ENCODE peak calls at places on chromosomes 7 and 10, in ten cellular contexts. Q, X, Y, U, W, D, V, E, H and A are unnamed samples.

GRCh38 chr10:132387723-132388210 is 9.2 kb upstream of the PWWP2B start:
- DNase-seq in Y (peak; percentile 82), D (peak; percentile 74), U (peak; percentile 79), X (peak; percentile 79), V (peak; percentile 57), E (peak; percentile 57), Q (peak; percentile 79), W (peak; percentile 77), H (peak; percentile 4), A (peak; percentile 67)

GRCh38 chr7:37445064-37445723 is 3.5 kb downstream of the ELMO1 start:
- DNase-seq in Q (no peak), V (peak; percentile 94), X (no peak), W (no peak), Y (no peak), D (no peak), U (no peak), H (no peak), E (no peak), A (no peak)

GRCh38 chr7:68925241-68925640 is 673.0 kb upstream of the AUTS2 start:
- DNase-seq in X (no peak), W (no peak), Y (no peak), D (no peak), H (peak; percentile 98), V (no peak), Q (no peak), E (no peak), U (no peak), A (peak; percentile 82)

GRCh38 chr7:80806653-80807052 is 112.2 kb downstream of the SEMA3C start:
- DNase-seq in D (no peak), H (no peak), X (no peak), Q (no peak), V (no peak), U (no peak), W (no peak), E (no peak), Y (no peak), A (no peak)

GRCh38 chr7:25353744-25354143 is 125.5 kb upstream of the NPVF start:
- DNase-seq in X (no peak), V (no peak), Q (no peak), H (no peak), D (no peak), W (no peak), Y (no peak), U (no peak), E (no peak), A (no peak)

GRCh38 chr10:78552261-78552811 is 516.4 kb upstream of the ZMIZ1 start:
- DNase-seq in E (no peak), U (no peak), H (no peak), D (peak; percentile 63), Y (no peak), W (no peak), Q (no peak), X (peak; percentile 87), V (no peak), A (no peak)

GRCh38 chr10:58152698-58153263 is 114.9 kb downstream of the IPMK start:
- DNase-seq in U (no peak), W (peak; percentile 27), Q (peak; percentile 13), H (peak; percentile 4), X (no peak), D (peak; percentile 28), Y (peak; percentile 7), V (peak; percentile 48), E (no peak), A (peak; percentile 74)

GRCh38 chr7:79176859-79177477 is 276.5 kb downstream of the MAGI2 start:
- DNase-seq in V (peak; percentile 12), X (no peak), Y (no peak), H (peak; percentile 66), Q (no peak), W (no peak), D (no peak), E (no peak), U (no peak), A (peak; percentile 80)

GRCh38 chr10:125283191-125283590 is 122.8 kb upstream of the CTBP2 start:
- DNase-seq in Q (no peak), E (no peak), D (no peak), V (peak; percentile 10), H (no peak), X (no peak), W (no peak), Y (no peak), U (no peak), A (peak; percentile 48)

GRCh38 chr7:46993396-46993795 is 588.5 kb downstream of the TNS3 start:
- DNase-seq in U (no peak), D (no peak), E (no peak), Q (no peak), W (no peak), Y (no peak), X (no peak), V (peak; percentile 76), H (no peak), A (no peak)

GRCh38 chr7:74483402-74484336 is 30.0 kb downstream of the GTF2IRD1 start:
- DNase-seq in X (no peak), Q (no peak), V (peak; percentile 9), U (no peak), Y (no peak), D (no peak), H (peak; percentile 22), E (no peak), W (no peak), A (no peak)

GRCh38 chr10:74906631-74907030 is 80.2 kb downstream of the KAT6B start:
- DNase-seq in Y (no peak), V (no peak), X (no peak), H (no peak), Q (no peak), U (no peak), D (no peak), W (no peak), E (no peak), A (no peak)

GRCh38 chr10:118666350-118666749 is 70.9 kb upstream of the PRLHR start:
- DNase-seq in D (no peak), X (no peak), W (no peak), V (no peak), U (no peak), E (no peak), H (no peak), Y (no peak), Q (no peak), A (no peak)

GRCh38 chr10:35462491-35462934 is 126.2 kb downstream of the CCNY start:
- DNase-seq in H (no peak), Y (no peak), V (no peak), Q (no peak), X (no peak), D (no peak), W (no peak), U (no peak), E (no peak), A (peak; percentile 75)

GRCh38 chr7:56053379-56053778 is 1.8 kb downstream of the CCT6A start:
- DNase-seq in W (no peak), Q (no peak), D (no peak), X (no peak), V (no peak), H (no peak), E (no peak), Y (no peak), U (no peak), A (no peak)

GRCh38 chr7:44103941-44104879 is at the start of gene AEBP1:
- DNase-seq in Y (peak; percentile 33), U (no peak), V (no peak), E (no peak), H (no peak), X (peak; percentile 65), W (peak; percentile 51), Q (no peak), D (peak; percentile 66), A (peak; percentile 86)

GRCh38 chr7:46725838-46726237 is 804.8 kb upstream of the IGFBP3 start:
- DNase-seq in D (no peak), Y (no peak), H (no peak), U (no peak), Q (no peak), X (no peak), V (no peak), E (no peak), W (no peak), A (no peak)

GRCh38 chr7:23235688-23236280 is 10.8 kb upstream of the GPNMB start:
- DNase-seq in E (no peak), W (no peak), Y (no peak), X (no peak), V (no peak), D (no peak), H (no peak), Q (no peak), U (no peak), A (peak; percentile 68)

GRCh38 chr10:24722676-24723385 is 856 bp downstream of the ARHGAP21 start:
- DNase-seq in Y (peak; percentile 59), D (peak; percentile 82), H (peak; percentile 16), W (peak; percentile 69), X (peak; percentile 53), E (peak; percentile 16), U (peak; percentile 31), Q (peak; percentile 39), V (no peak), A (peak; percentile 56)